ENCODE peak calls at places on chromosomes 7 and 10, in eight cellular contexts. One of them, this sample, is unnamed.

GRCh38 chr7:130290745-130291144 is 2.2 kb upstream of the CPA4 start:
- DNase-seq in GM23338: no peak
- DNase-seq in endothelial cell of umbilical vein: no peak
- DNase-seq in IMR-90: peak; percentile 77
- DNase-seq in OCI-LY7: no peak
- DNase-seq in spleen: no peak
- DNase-seq in pancreas: no peak
- DNase-seq in prostate gland: no peak
- DNase-seq in this sample: no peak

GRCh38 chr7:106622654-106623314 is 38.2 kb downstream of the CCDC71L start:
- DNase-seq in GM23338: no peak
- DNase-seq in endothelial cell of umbilical vein: no peak
- DNase-seq in IMR-90: no peak
- DNase-seq in OCI-LY7: no peak
- DNase-seq in spleen: no peak
- DNase-seq in pancreas: no peak
- DNase-seq in prostate gland: no peak
- DNase-seq in this sample: no peak

GRCh38 chr7:93307131-93307660 is 75.0 kb downstream of the VPS50 start:
- DNase-seq in GM23338: no peak
- DNase-seq in endothelial cell of umbilical vein: no peak
- DNase-seq in IMR-90: peak; percentile 86
- DNase-seq in OCI-LY7: no peak
- DNase-seq in spleen: no peak
- DNase-seq in pancreas: no peak
- DNase-seq in prostate gland: no peak
- DNase-seq in this sample: no peak

GRCh38 chr7:18086165-18087030 is 58.8 kb upstream of the PRPS1L1 start:
- DNase-seq in GM23338: peak; percentile 59
- DNase-seq in endothelial cell of umbilical vein: peak; percentile 16
- DNase-seq in IMR-90: no peak
- DNase-seq in OCI-LY7: no peak
- DNase-seq in spleen: peak; percentile 77
- DNase-seq in pancreas: peak; percentile 66
- DNase-seq in prostate gland: no peak
- DNase-seq in this sample: no peak

GRCh38 chr10:23695825-23696420 is 257.0 kb downstream of the OTUD1 start:
- DNase-seq in GM23338: peak; percentile 39
- DNase-seq in endothelial cell of umbilical vein: no peak
- DNase-seq in IMR-90: no peak
- DNase-seq in OCI-LY7: no peak
- DNase-seq in spleen: no peak
- DNase-seq in pancreas: no peak
- DNase-seq in prostate gland: no peak
- DNase-seq in this sample: no peak

GRCh38 chr7:81594767-81595166 is 175.1 kb downstream of the HGF start:
- DNase-seq in GM23338: no peak
- DNase-seq in endothelial cell of umbilical vein: no peak
- DNase-seq in IMR-90: peak; percentile 40
- DNase-seq in OCI-LY7: no peak
- DNase-seq in spleen: no peak
- DNase-seq in pancreas: no peak
- DNase-seq in prostate gland: no peak
- DNase-seq in this sample: no peak

GRCh38 chr7:140638311-140638791 is 2.3 kb downstream of the DENND2A start:
- DNase-seq in GM23338: peak; percentile 69
- DNase-seq in endothelial cell of umbilical vein: no peak
- DNase-seq in IMR-90: peak; percentile 82
- DNase-seq in OCI-LY7: no peak
- DNase-seq in spleen: peak; percentile 46
- DNase-seq in pancreas: no peak
- DNase-seq in prostate gland: no peak
- DNase-seq in this sample: no peak

GRCh38 chr7:157410831-157411556 is 74.2 kb downstream of the DNAJB6 start:
- DNase-seq in GM23338: no peak
- DNase-seq in endothelial cell of umbilical vein: no peak
- DNase-seq in IMR-90: no peak
- DNase-seq in OCI-LY7: no peak
- DNase-seq in spleen: peak; percentile 54
- DNase-seq in pancreas: no peak
- DNase-seq in prostate gland: no peak
- DNase-seq in this sample: no peak

GRCh38 chr10:49134327-49134726 is 506 bp upstream of the FAM170B start:
- DNase-seq in GM23338: no peak
- DNase-seq in endothelial cell of umbilical vein: no peak
- DNase-seq in IMR-90: no peak
- DNase-seq in OCI-LY7: peak; percentile 85
- DNase-seq in spleen: no peak
- DNase-seq in pancreas: no peak
- DNase-seq in prostate gland: no peak
- DNase-seq in this sample: no peak

GRCh38 chr10:122435212-122435827 is 19.1 kb upstream of the ARMS2 start:
- DNase-seq in GM23338: peak; percentile 68
- DNase-seq in endothelial cell of umbilical vein: peak; percentile 64
- DNase-seq in IMR-90: peak; percentile 55
- DNase-seq in OCI-LY7: peak; percentile 76
- DNase-seq in spleen: no peak
- DNase-seq in pancreas: no peak
- DNase-seq in prostate gland: no peak
- DNase-seq in this sample: no peak

GRCh38 chr10:33421789-33422188 is 87.3 kb upstream of the NRP1 start:
- DNase-seq in GM23338: no peak
- DNase-seq in endothelial cell of umbilical vein: peak; percentile 18
- DNase-seq in IMR-90: peak; percentile 93
- DNase-seq in OCI-LY7: no peak
- DNase-seq in spleen: no peak
- DNase-seq in pancreas: no peak
- DNase-seq in prostate gland: no peak
- DNase-seq in this sample: no peak

GRCh38 chr7:41472427-41473125 is 230.3 kb downstream of the INHBA start:
- DNase-seq in GM23338: no peak
- DNase-seq in endothelial cell of umbilical vein: no peak
- DNase-seq in IMR-90: peak; percentile 51
- DNase-seq in OCI-LY7: no peak
- DNase-seq in spleen: no peak
- DNase-seq in pancreas: no peak
- DNase-seq in prostate gland: no peak
- DNase-seq in this sample: no peak

GRCh38 chr10:21421794-21422193 is 103.7 kb downstream of the SKIDA1 start:
- DNase-seq in GM23338: no peak
- DNase-seq in endothelial cell of umbilical vein: no peak
- DNase-seq in IMR-90: no peak
- DNase-seq in OCI-LY7: no peak
- DNase-seq in spleen: no peak
- DNase-seq in pancreas: no peak
- DNase-seq in prostate gland: no peak
- DNase-seq in this sample: no peak

GRCh38 chr10:103739039-103739764 is 116.2 kb downstream of the SH3PXD2A start:
- DNase-seq in GM23338: peak; percentile 61
- DNase-seq in endothelial cell of umbilical vein: no peak
- DNase-seq in IMR-90: peak; percentile 98
- DNase-seq in OCI-LY7: no peak
- DNase-seq in spleen: no peak
- DNase-seq in pancreas: no peak
- DNase-seq in prostate gland: peak; percentile 44
- DNase-seq in this sample: peak; percentile 46

GRCh38 chr7:130944997-130945396 is 211.0 kb upstream of the KLF14 start:
- DNase-seq in GM23338: no peak
- DNase-seq in endothelial cell of umbilical vein: no peak
- DNase-seq in IMR-90: no peak
- DNase-seq in OCI-LY7: no peak
- DNase-seq in spleen: no peak
- DNase-seq in pancreas: no peak
- DNase-seq in prostate gland: no peak
- DNase-seq in this sample: no peak

GRCh38 chr7:12570148-12570528 is 382 bp upstream of the SCIN start:
- DNase-seq in GM23338: peak; percentile 49
- DNase-seq in endothelial cell of umbilical vein: no peak
- DNase-seq in IMR-90: no peak
- DNase-seq in OCI-LY7: no peak
- DNase-seq in spleen: no peak
- DNase-seq in pancreas: no peak
- DNase-seq in prostate gland: peak; percentile 51
- DNase-seq in this sample: no peak

GRCh38 chr10:133355266-133355665 is 2.6 kb downstream of the FUOM start:
- DNase-seq in GM23338: no peak
- DNase-seq in endothelial cell of umbilical vein: no peak
- DNase-seq in IMR-90: no peak
- DNase-seq in OCI-LY7: no peak
- DNase-seq in spleen: no peak
- DNase-seq in pancreas: no peak
- DNase-seq in prostate gland: no peak
- DNase-seq in this sample: no peak

DNA sequence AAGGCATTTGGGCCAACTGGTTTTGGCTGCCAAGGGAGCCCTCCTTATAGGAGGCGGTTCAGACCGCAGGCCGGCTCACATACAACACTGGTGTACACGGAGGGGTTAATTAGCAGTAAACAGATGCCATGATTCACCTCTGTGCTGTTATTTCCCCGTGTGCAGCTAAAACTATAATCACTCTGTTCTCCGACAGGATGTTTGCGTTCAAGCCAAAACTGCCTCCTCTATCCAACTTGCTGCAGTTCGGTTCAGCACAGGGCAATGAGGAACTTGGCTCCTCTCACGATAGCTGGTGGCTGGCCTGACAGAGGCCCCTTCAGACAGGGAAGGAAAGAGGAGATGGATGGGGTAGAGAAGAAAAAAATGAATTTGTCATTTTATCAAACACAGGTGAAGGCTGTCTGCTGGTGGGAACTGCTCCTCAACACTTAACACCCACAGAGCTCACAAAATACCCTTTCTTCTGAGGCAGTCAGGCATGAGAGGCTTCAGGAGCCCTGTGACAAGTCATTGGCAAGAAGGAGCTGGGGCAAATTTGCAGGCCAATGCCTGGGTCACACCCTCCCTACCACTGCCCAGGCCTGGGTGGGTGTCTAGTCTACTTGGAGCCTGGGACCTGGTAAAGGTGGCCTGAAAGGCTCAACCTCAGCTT is 24.0 kb downstream of the KCNMA1 start:
- DNase-seq in GM23338: no peak
- DNase-seq in endothelial cell of umbilical vein: no peak
- DNase-seq in IMR-90: no peak
- DNase-seq in OCI-LY7: no peak
- DNase-seq in spleen: no peak
- DNase-seq in pancreas: no peak
- DNase-seq in prostate gland: peak; percentile 18
- DNase-seq in this sample: no peak
- H3K4me1 ChIP-seq in GM23338: no peaks in the 10 kb centered on the region
- H3K4me1 ChIP-seq in endothelial cell of umbilical vein: no peaks in the 10 kb centered on the region
- H3K4me1 ChIP-seq in IMR-90: peaks cover 3% of the 10 kb centered on the region
- H3K4me1 ChIP-seq in OCI-LY7: no peaks in the 10 kb centered on the region
- H3K4me1 ChIP-seq in spleen: peaks cover 19% of the 10 kb centered on the region
- H3K4me1 ChIP-seq in pancreas: no peaks in the 10 kb centered on the region
- H3K4me1 ChIP-seq in prostate gland: peaks cover 13% of the 10 kb centered on the region
- H3K4me1 ChIP-seq in this sample: no peaks in the 10 kb centered on the region

DNA sequence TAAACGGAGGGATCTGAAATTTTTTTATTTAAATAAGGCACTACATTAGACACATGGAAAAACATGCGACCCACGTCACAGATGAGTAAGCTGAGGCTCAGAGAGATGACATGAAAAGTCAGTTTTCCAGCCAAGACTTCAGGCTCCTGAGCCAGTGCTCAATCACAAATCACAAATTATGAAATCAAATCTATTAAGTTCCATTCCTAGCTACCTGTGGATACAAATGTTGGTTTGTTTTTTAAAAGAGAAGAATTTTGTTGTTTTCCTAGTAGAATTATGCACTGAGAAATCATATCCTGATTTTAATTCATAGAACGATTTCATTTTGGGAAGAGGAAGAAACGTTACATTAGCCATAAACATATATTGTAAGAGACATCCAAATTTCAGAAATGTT is 340.5 kb downstream of the PARD3 start:
- DNase-seq in GM23338: no peak
- DNase-seq in endothelial cell of umbilical vein: no peak
- DNase-seq in IMR-90: no peak
- DNase-seq in OCI-LY7: no peak
- DNase-seq in spleen: no peak
- DNase-seq in pancreas: no peak
- DNase-seq in prostate gland: no peak
- DNase-seq in this sample: no peak
- H3K4me1 ChIP-seq in GM23338: no peaks in the 10 kb centered on the region
- H3K4me1 ChIP-seq in endothelial cell of umbilical vein: no peaks in the 10 kb centered on the region
- H3K4me1 ChIP-seq in IMR-90: peaks cover 3% of the 10 kb centered on the region
- H3K4me1 ChIP-seq in OCI-LY7: no peaks in the 10 kb centered on the region
- H3K4me1 ChIP-seq in spleen: no peaks in the 10 kb centered on the region
- H3K4me1 ChIP-seq in pancreas: no peaks in the 10 kb centered on the region
- H3K4me1 ChIP-seq in prostate gland: peaks cover 6% of the 10 kb centered on the region
- H3K4me1 ChIP-seq in this sample: no peaks in the 10 kb centered on the region

DNA sequence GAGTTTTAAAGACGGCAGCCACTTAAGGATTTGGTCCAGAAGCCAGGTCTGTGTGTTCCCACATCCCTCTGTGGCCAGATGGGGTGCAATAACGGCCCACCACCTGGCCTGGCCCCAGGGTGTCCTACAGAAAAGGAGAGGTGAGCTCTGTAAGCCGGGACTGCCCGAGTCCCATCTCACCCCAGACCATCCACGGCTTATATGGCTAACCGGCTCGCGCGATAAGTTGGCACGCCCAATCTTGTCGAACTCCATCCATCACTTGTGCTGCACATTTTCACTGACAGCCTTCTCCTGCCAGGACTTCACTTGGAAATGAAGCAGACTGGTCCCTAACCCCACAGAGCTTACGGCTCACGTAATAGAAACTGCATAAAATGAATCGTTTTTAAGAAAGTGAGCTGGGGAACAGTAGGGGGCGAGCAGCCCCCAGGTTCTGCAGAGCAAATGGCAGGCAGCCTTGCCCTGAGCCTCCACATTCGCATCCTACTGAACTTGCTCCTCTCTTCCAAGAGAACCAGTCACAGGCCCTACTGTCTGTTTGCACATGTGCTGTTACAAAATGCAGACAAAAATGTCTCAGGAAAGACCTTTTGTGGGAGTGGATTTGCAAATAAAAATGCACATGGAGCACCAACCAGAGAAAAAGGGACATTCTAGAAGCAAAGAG is 98.2 kb downstream of the TNS3 start:
- DNase-seq in GM23338: peak; percentile 47
- DNase-seq in endothelial cell of umbilical vein: no peak
- DNase-seq in IMR-90: peak; percentile 38
- DNase-seq in OCI-LY7: peak; percentile 52
- DNase-seq in spleen: peak; percentile 67
- DNase-seq in pancreas: no peak
- DNase-seq in prostate gland: no peak
- DNase-seq in this sample: no peak
- H3K4me1 ChIP-seq in GM23338: peaks cover 28% of the 10 kb centered on the region
- H3K4me1 ChIP-seq in endothelial cell of umbilical vein: peaks cover 16% of the 10 kb centered on the region
- H3K4me1 ChIP-seq in IMR-90: peaks cover 52% of the 10 kb centered on the region
- H3K4me1 ChIP-seq in OCI-LY7: peaks cover 33% of the 10 kb centered on the region
- H3K4me1 ChIP-seq in spleen: peaks cover 83% of the 10 kb centered on the region
- H3K4me1 ChIP-seq in pancreas: peaks cover 89% of the 10 kb centered on the region
- H3K4me1 ChIP-seq in prostate gland: no peaks in the 10 kb centered on the region
- H3K4me1 ChIP-seq in this sample: peaks cover 48% of the 10 kb centered on the region

DNA sequence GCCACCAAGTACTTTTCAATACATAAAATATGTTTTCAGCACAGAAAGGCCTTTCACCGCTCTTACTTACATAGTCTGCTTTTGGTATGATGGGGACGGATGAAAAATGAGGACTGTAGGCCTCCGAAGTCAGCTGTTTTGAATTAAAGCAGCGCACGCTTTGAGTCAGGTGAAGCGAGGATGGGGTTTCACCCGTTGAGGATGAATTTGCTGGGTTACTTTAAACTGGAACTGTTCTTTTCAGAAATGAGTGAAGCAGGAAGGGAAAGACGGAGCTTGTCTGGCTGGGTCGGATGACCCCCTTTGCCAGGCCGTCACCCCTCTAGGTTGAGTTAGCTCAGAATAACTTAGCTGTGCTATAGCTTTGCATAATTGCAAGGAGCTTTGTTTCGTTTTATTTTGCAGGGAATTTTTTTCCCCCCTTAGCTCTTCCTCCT is 40.0 kb downstream of the CUX1 start:
- DNase-seq in GM23338: no peak
- DNase-seq in endothelial cell of umbilical vein: no peak
- DNase-seq in IMR-90: no peak
- DNase-seq in OCI-LY7: no peak
- DNase-seq in spleen: no peak
- DNase-seq in pancreas: no peak
- DNase-seq in prostate gland: no peak
- DNase-seq in this sample: no peak
- H3K4me1 ChIP-seq in GM23338: peaks cover 87% of the 10 kb centered on the region
- H3K4me1 ChIP-seq in endothelial cell of umbilical vein: peaks cover 23% of the 10 kb centered on the region
- H3K4me1 ChIP-seq in IMR-90: peaks cover 12% of the 10 kb centered on the region
- H3K4me1 ChIP-seq in OCI-LY7: peaks cover 97% of the 10 kb centered on the region
- H3K4me1 ChIP-seq in spleen: peaks cover 73% of the 10 kb centered on the region
- H3K4me1 ChIP-seq in pancreas: peaks cover 22% of the 10 kb centered on the region
- H3K4me1 ChIP-seq in prostate gland: peaks cover 10% of the 10 kb centered on the region
- H3K4me1 ChIP-seq in this sample: no peaks in the 10 kb centered on the region

This sample was measured in right lobe of liver.